ENCODE peak calls at places on chromosomes 13 and 19, in four cellular contexts. O is A549, L is uterus, F is psoas muscle. D is an unnamed sample.

GRCh38 chr19:46670874-46671273 is 9.9 kb upstream of the DACT3 start:
- DNase-seq in F (no peak), O (no peak), L (no peak), D (no peak)

GRCh38 chr19:48900477-48901452 is 653 bp downstream of the NUCB1 start:
- DNase-seq in O (peak), F (no peak), L (no peak), D (no peak)

GRCh38 chr19:8360196-8360595 is 3.8 kb upstream of the ANGPTL4 start:
- DNase-seq in O (no peak), F (no peak), L (no peak), D (no peak)

GRCh38 chr19:41584931-41585330 is 9.0 kb downstream of the CEACAM21 start:
- DNase-seq in L (no peak), O (no peak), F (no peak), D (no peak)

GRCh38 chr13:91078093-91078679 is 269.3 kb upstream of the MIR17HG start:
- DNase-seq in O (peak), F (no peak), L (no peak), D (peak)

GRCh38 chr19:27720155-27720554 is 1492.8 kb downstream of the UQCRFS1 start:
- DNase-seq in F (no peak), O (no peak), L (no peak), D (no peak)

GRCh38 chr13:72886272-72887062 is 104.5 kb downstream of the PIBF1 start:
- DNase-seq in F (no peak), O (no peak), L (no peak), D (no peak)

GRCh38 chr19:17347361-17347760 is 10.0 kb downstream of the GTPBP3 start:
- DNase-seq in O (no peak), F (peak), L (peak), D (peak)

GRCh38 chr19:42433503-42434260 is 6.5 kb upstream of the LIPE start:
- DNase-seq in F (peak), L (peak), O (peak), D (peak)

GRCh38 chr13:41229356-41229755 is 34.0 kb downstream of the MTRF1 start:
- DNase-seq in L (no peak), F (no peak), O (no peak), D (no peak)

GRCh38 chr13:106326751-106327150 is 208.7 kb downstream of the EFNB2 start:
- DNase-seq in O (no peak), L (no peak), F (no peak), D (no peak)

GRCh38 chr13:53276265-53276664 is 247.7 kb downstream of the OLFM4 start:
- DNase-seq in L (no peak), F (no peak), O (no peak), D (no peak)

GRCh38 chr13:101416181-101417042 is at the start of gene NALCN:
- DNase-seq in O (peak), F (peak), L (no peak), D (peak)

GRCh38 chr13:47146136-47146535 is 249.3 kb upstream of the HTR2A start:
- DNase-seq in L (no peak), O (no peak), F (no peak), D (no peak)

GRCh38 chr13:75870397-75870801 is 234.3 kb downstream of the LMO7 start:
- DNase-seq in O (peak), L (no peak), F (no peak), D (peak)

GRCh38 chr13:29319451-29319850 is 276.0 kb downstream of the SLC7A1 start:
- DNase-seq in O (no peak), L (no peak), F (no peak), D (no peak)

GRCh38 chr13:75345191-75345590 is 136.8 kb downstream of the TBC1D4 start:
- DNase-seq in L (no peak), O (no peak), F (no peak), D (no peak)

GRCh38 chr19:46442808-46443450 is 14.2 kb upstream of the PNMA8C start:
- DNase-seq in O (peak), F (peak), L (peak), D (peak)

GRCh38 chr19:4916292-4917082 is 7.2 kb downstream of the UHRF1 start:
- DNase-seq in F (no peak), L (no peak), O (no peak), D (no peak)

DNA sequence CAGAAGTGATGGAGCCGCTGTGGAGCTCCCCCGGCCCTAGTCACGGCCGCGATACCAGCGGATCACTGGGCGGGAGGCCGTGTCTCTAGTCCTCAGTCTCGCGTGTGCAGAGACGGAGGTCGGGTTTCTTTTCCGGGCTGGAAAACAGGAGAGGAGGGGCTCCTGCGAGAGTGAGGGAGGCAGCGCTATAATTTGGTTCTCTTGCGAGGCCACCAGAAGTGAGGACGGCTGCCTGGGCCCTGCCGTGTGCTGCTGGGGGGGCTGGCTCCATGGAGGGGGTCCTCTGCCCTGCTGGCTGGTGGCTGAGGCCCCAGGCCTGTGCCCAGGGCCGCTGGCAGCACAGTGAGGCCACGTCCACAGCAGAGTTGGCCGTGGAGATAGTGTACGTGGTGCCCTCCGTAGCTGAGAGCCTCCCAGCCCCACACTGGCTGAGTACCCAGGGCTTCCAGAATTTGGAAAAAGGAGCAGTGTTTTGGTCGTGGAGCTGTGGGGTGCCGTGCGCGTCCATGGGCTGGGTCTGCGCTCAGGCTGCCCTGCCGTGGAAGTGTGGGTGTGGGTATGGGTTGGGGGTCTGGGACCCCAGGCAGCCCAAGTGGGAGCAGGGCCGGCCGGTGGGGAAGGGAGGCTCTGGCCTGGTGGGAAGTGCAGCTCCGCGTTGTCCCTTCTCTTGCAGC is 5.8 kb downstream of the PTBP1 start:
- DNase-seq in L (no peak), O (no peak), F (peak), D (no peak)
- H3K4me3 ChIP-seq in L (no peak), O (no peak), F (peak), D (no peak)

GRCh38 chr13:44116562-44117315 is 237.0 kb downstream of the LACC1 start:
- DNase-seq in F (no peak), O (no peak), L (no peak), D (no peak)
- H3K27ac ChIP-seq in F (peak), O (no peak), L (peak), D (no peak)

GRCh38 chr19:13011653-13012389 is 16.5 kb downstream of the NFIX start:
- DNase-seq in F (no peak), L (no peak), O (no peak), D (no peak)
- H3K4me3 ChIP-seq in F (peak), L (peak), O (no peak), D (no peak)

GRCh38 chr13:113905942-113906341 is 42.1 kb upstream of the GAS6 start:
- DNase-seq in L (no peak), F (no peak), O (no peak), D (no peak)

GRCh38 chr13:113904411-113904810 is 40.5 kb upstream of the GAS6 start:
- DNase-seq in O (peak), F (peak), L (peak), D (peak)

GRCh38 chr13:113906566-113906965 is 42.7 kb upstream of the GAS6 start:
- DNase-seq in L (no peak), O (no peak), F (no peak), D (no peak)

GRCh38 chr13:113905018-113905417 is 41.1 kb upstream of the GAS6 start:
- DNase-seq in O (no peak), L (no peak), F (no peak), D (no peak)

GRCh38 chr13:113907637-113908617 is 44.1 kb upstream of the GAS6 start:
- DNase-seq in L (peak), O (no peak), F (no peak), D (no peak)
- H3K27ac ChIP-seq in L (no peak), O (no peak), F (no peak), D (no peak)

DNA sequence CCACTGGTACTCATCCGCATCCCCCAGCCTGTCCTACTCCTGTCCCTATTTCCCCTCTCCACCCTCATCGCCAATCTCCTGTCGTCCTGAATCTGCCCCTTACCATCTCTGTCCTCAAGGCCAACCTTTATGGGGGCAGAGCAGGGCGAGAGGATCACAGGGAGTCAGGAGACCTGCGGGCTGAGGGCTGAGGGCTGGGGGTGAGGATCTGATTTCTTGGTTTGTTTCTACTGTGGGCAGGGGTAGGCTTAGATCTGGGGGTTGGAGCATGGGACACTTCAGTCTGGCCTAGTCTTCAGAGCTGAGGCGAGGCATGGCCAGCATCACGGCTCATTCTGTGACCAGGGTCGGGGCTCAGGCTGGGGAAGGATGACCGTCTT is 16.5 kb upstream of the ERCC1 start:
- DNase-seq in F (no peak), O (no peak), L (no peak), D (no peak)
- H3K4me3 ChIP-seq in F (peak), O (peak), L (peak), D (peak)

GRCh38 chr19:2454199-2454961 is 2.4 kb downstream of the LMNB2 start:
- DNase-seq in F (no peak), O (no peak), L (no peak), D (no peak)
- H3K27ac ChIP-seq in F (no peak), O (no peak), L (no peak), D (no peak)

DNA sequence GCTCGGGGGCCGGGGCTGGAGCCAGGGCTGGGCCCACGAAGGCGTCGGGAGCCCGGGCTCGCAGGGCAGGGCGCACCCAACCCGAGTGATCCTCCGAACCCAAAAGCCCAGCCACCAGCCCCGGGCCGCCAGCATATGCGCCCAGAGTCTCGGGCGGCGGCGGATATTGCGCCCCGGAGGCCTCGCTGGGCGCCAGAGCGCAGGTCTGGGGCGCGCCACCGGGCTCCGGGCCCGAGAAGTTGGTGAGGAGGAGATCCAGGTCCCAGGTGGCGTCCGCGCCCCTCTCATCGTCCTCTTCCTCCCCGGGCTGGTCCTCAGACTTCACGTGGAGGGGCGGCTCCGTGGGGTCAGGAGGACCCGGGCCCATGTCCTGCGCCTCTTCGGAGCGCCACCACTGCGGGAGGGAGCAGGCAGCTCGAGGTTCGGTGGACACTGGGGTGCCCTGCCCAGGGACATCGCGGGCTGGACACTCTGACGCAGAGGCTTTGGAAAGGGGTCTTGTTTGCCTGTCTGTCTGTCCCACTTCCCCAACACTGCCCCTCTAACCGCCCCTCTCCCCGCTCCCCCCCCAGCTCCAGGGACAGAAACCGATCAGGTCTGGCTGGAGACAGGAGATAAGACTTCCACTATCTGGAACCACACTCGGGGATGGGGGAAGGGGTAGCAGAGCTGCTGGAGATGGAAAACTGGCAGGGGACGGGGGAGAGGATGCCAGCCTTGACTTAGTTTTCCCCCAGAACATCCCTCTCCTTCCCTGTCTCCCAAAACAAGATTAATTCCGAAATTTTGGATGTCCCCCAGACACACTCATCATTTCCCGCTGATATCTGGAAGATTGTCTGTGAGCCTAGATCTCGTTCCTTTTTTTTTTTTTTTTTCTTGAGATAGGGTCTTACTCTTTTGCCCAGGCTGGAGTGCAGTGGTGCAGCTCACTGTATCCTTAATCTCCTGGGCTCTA is 973 bp downstream of the KLF1 start:
- DNase-seq in L (no peak), F (no peak), O (no peak), D (no peak)
- H3K4me3 ChIP-seq in L (no peak), F (peak), O (peak), D (no peak)

DNA sequence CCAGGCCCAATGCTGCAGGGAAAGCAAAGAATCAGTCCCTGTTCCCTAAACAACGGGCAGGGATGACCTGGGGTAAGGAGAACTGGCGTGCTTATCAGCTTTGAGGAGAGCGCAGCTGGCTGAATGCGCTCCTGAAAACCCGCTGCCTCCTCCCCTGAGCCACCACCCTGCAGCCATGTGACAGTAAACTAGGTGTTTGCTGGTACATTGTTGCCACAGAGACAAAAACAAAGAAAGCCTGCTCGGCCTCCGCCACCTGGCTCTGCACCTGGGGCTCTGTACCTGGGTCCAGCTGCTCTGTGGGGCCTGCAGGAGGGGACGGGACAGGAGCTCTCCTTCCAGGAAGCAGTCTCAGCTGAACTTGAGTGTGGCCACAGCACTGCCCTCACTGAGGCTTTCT is 21.8 kb downstream of the MCF2L start:
- DNase-seq in O (no peak), F (no peak), L (no peak), D (no peak)
- H3K27ac ChIP-seq in O (no peak), F (no peak), L (no peak), D (no peak)